ENCODE peak calls at places on chromosomes 1 and 21, in four cellular contexts. T is pancreas, C is fibroblast of mammary gland, J is ELR. G is an unnamed sample.

GRCh38 chr1:205071801-205072200 is 12.5 kb downstream of the TMEM81 start:
- DNase-seq in C (no peak), T (no peak), J (no peak), G (no peak)

GRCh38 chr1:29559055-29559454 is 322.7 kb downstream of the PTPRU start:
- DNase-seq in J (no peak), C (no peak), T (no peak), G (no peak)

GRCh38 chr1:226656201-226656600 is 82.9 kb downstream of the ITPKB start:
- DNase-seq in C (no peak), T (peak; percentile 75), J (no peak), G (no peak)

GRCh38 chr21:17848228-17848627 is 29.1 kb upstream of the C21orf91 start:
- DNase-seq in T (peak; percentile 36), J (peak; percentile 93), C (peak; percentile 98), G (peak; percentile 87)

GRCh38 chr21:31634993-31635392 is 24.5 kb upstream of the SOD1 start:
- DNase-seq in J (no peak), C (no peak), T (no peak), G (no peak)

GRCh38 chr21:44869860-44870747 is 3.4 kb downstream of the PTTG1IP start:
- DNase-seq in J (peak; percentile 99), T (no peak), C (peak; percentile 95), G (peak; percentile 94)

GRCh38 chr1:178324003-178324402 is 172.8 kb downstream of the CLEC20A start:
- DNase-seq in T (no peak), C (peak; percentile 45), J (peak; percentile 38), G (peak; percentile 44)

GRCh38 chr1:5828322-5828935 is 163.8 kb downstream of the NPHP4 start:
- DNase-seq in J (no peak), C (no peak), T (no peak), G (no peak)

GRCh38 chr1:57576750-57577149 is 152.9 kb upstream of the DAB1 start:
- DNase-seq in T (no peak), J (no peak), C (no peak), G (no peak)

GRCh38 chr1:32372149-32372756 is 9.9 kb downstream of the TSSK3 start:
- DNase-seq in T (no peak), C (no peak), J (no peak), G (no peak)

GRCh38 chr21:32413697-32414578 is 1.4 kb downstream of the EVA1C start:
- DNase-seq in T (no peak), C (peak; percentile 55), J (peak; percentile 25), G (peak; percentile 47)

GRCh38 chr1:202149566-202149965 is 5.0 kb upstream of the ARL8A start:
- DNase-seq in J (no peak), C (no peak), T (no peak), G (no peak)

GRCh38 chr21:26759731-26760130 is 85.5 kb downstream of the ADAMTS1 start:
- DNase-seq in T (no peak), C (no peak), J (no peak), G (no peak)

GRCh38 chr21:27040738-27041137 is 73.8 kb upstream of the ADAMTS5 start:
- DNase-seq in C (no peak), J (no peak), T (no peak), G (no peak)

GRCh38 chr1:207156095-207156494 is 52.1 kb downstream of the C4BPA start:
- DNase-seq in C (no peak), J (no peak), T (no peak), G (no peak)

GRCh38 chr1:38173157-38173831 is 126.7 kb upstream of the POU3F1 start:
- DNase-seq in J (no peak), C (no peak), T (no peak), G (no peak)

GRCh38 chr1:201080135-201080534 is 32.1 kb downstream of the CACNA1S start:
- DNase-seq in T (no peak), C (no peak), J (no peak), G (no peak)

GRCh38 chr1:177448652-177449351 is 278.0 kb downstream of the BRINP2 start:
- DNase-seq in T (no peak), C (peak; percentile 86), J (no peak), G (peak; percentile 46)

GRCh38 chr1:173267453-173267945 is 60.4 kb upstream of the TNFSF4 start:
- DNase-seq in T (no peak), C (peak; percentile 93), J (peak; percentile 84), G (peak; percentile 17)